ENCODE peak calls at places on chromosomes 12 and 14, in eight cellular contexts. K is Caki2, O is cardiac muscle cell, V is kidney glomerular epithelial cell, T is Panc1, Q is fibroblast of pulmonary artery, L is fibroblast of lung, U is GM10248. G is an unnamed sample.

GRCh38 chr12:57242329-57242690 is 8.7 kb downstream of the STAC3 start:
- DNase-seq in K (no peak), O (no peak), V (no peak), T (no peak), Q (no peak), L (no peak), U (no peak), G (no peak)

GRCh38 chr14:94523265-94523664 is 14.0 kb upstream of the SERPINA12 start:
- DNase-seq in K (no peak), O (no peak), V (no peak), T (no peak), Q (no peak), L (no peak), U (no peak), G (no peak)

GRCh38 chr12:50353404-50353803 is 43.0 kb downstream of the FAM186A start:
- DNase-seq in K (no peak), O (no peak), V (no peak), T (no peak), Q (no peak), L (no peak), U (no peak), G (no peak)

GRCh38 chr12:124478985-124479645 is 88.3 kb downstream of the NCOR2 start:
- DNase-seq in K (no peak), O (no peak), V (no peak), T (no peak), Q (no peak), L (no peak), U (no peak), G (no peak)

GRCh38 chr12:9635014-9635413 is 27.3 kb upstream of the KLRB1 start:
- DNase-seq in K (no peak), O (no peak), V (no peak), T (no peak), Q (no peak), L (no peak), U (no peak), G (no peak)

GRCh38 chr12:46535907-46536306 is 163.3 kb upstream of the SLC38A2 start:
- DNase-seq in K (no peak), O (peak; percentile 46), V (no peak), T (no peak), Q (no peak), L (no peak), U (no peak), G (no peak)

GRCh38 chr14:33010495-33010894 is 71.8 kb downstream of the NPAS3 start:
- DNase-seq in K (no peak), O (no peak), V (no peak), T (no peak), Q (no peak), L (no peak), U (no peak), G (no peak)

GRCh38 chr12:94644622-94645021 is 5.7 kb downstream of the TMCC3 start:
- DNase-seq in K (peak; percentile 72), O (no peak), V (peak; percentile 71), T (no peak), Q (peak; percentile 57), L (peak; percentile 73), U (peak; percentile 26), G (no peak)

GRCh38 chr12:105852496-105852895 is 286.3 kb downstream of the NUAK1 start:
- DNase-seq in K (no peak), O (no peak), V (no peak), T (no peak), Q (no peak), L (no peak), U (no peak), G (no peak)

GRCh38 chr12:108468149-108468968 is 46.7 kb upstream of the FICD start:
- DNase-seq in K (peak; percentile 30), O (peak; percentile 84), V (peak; percentile 36), T (no peak), Q (peak; percentile 55), L (peak; percentile 48), U (peak; percentile 67), G (no peak)

GRCh38 chr14:33714527-33715222 is 236.2 kb downstream of the EGLN3 start:
- DNase-seq in K (peak; percentile 45), O (no peak), V (no peak), T (no peak), Q (no peak), L (peak; percentile 19), U (no peak), G (no peak)

G was measured in B cell.